ENCODE peak calls at places on chromosomes 3 and 15, in six cellular contexts. One of them, this sample, is unnamed. For H3K4me1, the result is how much of the 10 kb centered on the place peaks cover.

GRCh38 chr15:37586976-37587375 is 347.5 kb upstream of the TMCO5A start:
- DNase-seq in cardiac muscle cell: peak
- DNase-seq in neural progenitor cell: no peak
- DNase-seq in esophagus muscularis mucosa: no peak
- DNase-seq in Peyer's patch: no peak
- DNase-seq in uterus: no peak
- DNase-seq in this sample: no peak

GRCh38 chr15:93865610-93866009 is 365.8 kb upstream of the MCTP2 start:
- DNase-seq in Peyer's patch: no peak
- DNase-seq in neural progenitor cell: no peak
- DNase-seq in cardiac muscle cell: no peak
- DNase-seq in esophagus muscularis mucosa: no peak
- DNase-seq in uterus: no peak
- DNase-seq in this sample: no peak

GRCh38 chr3:164418426-164418825 is 659.9 kb downstream of the SI start:
- DNase-seq in Peyer's patch: no peak
- DNase-seq in uterus: no peak
- DNase-seq in neural progenitor cell: no peak
- DNase-seq in esophagus muscularis mucosa: no peak
- DNase-seq in cardiac muscle cell: no peak
- DNase-seq in this sample: no peak

GRCh38 chr3:57079221-57079831 is 18.9 kb downstream of the SPATA12 start:
- DNase-seq in esophagus muscularis mucosa: no peak
- DNase-seq in neural progenitor cell: peak
- DNase-seq in Peyer's patch: no peak
- DNase-seq in cardiac muscle cell: peak
- DNase-seq in uterus: peak
- DNase-seq in this sample: peak

GRCh38 chr3:115927210-115927609 is 303.9 kb downstream of the GAP43 start:
- DNase-seq in esophagus muscularis mucosa: no peak
- DNase-seq in uterus: no peak
- DNase-seq in neural progenitor cell: no peak
- DNase-seq in cardiac muscle cell: peak
- DNase-seq in Peyer's patch: no peak
- DNase-seq in this sample: no peak

GRCh38 chr15:92527197-92527596 is 128.4 kb downstream of the FAM174B start:
- DNase-seq in esophagus muscularis mucosa: no peak
- DNase-seq in neural progenitor cell: no peak
- DNase-seq in Peyer's patch: no peak
- DNase-seq in uterus: no peak
- DNase-seq in cardiac muscle cell: peak
- DNase-seq in this sample: no peak

GRCh38 chr3:87088984-87089841 is 98.3 kb upstream of the VGLL3 start:
- DNase-seq in esophagus muscularis mucosa: no peak
- DNase-seq in cardiac muscle cell: peak
- DNase-seq in uterus: peak
- DNase-seq in neural progenitor cell: peak
- DNase-seq in Peyer's patch: no peak
- DNase-seq in this sample: peak

GRCh38 chr3:84547207-84547606 is 411.6 kb upstream of the CADM2 start:
- DNase-seq in esophagus muscularis mucosa: no peak
- DNase-seq in cardiac muscle cell: no peak
- DNase-seq in uterus: no peak
- DNase-seq in Peyer's patch: no peak
- DNase-seq in neural progenitor cell: no peak
- DNase-seq in this sample: no peak

GRCh38 chr3:55524565-55525244 is 37.6 kb upstream of the WNT5A start:
- DNase-seq in neural progenitor cell: no peak
- DNase-seq in uterus: no peak
- DNase-seq in Peyer's patch: no peak
- DNase-seq in esophagus muscularis mucosa: no peak
- DNase-seq in cardiac muscle cell: peak
- DNase-seq in this sample: no peak

GRCh38 chr3:88150771-88151170 is 1.0 kb downstream of the C3orf38 start:
- DNase-seq in cardiac muscle cell: no peak
- DNase-seq in Peyer's patch: no peak
- DNase-seq in uterus: no peak
- DNase-seq in esophagus muscularis mucosa: no peak
- DNase-seq in neural progenitor cell: no peak
- DNase-seq in this sample: no peak

GRCh38 chr15:66886241-66886675 is 179.1 kb upstream of the SMAD3 start:
- DNase-seq in uterus: no peak
- DNase-seq in neural progenitor cell: no peak
- DNase-seq in cardiac muscle cell: no peak
- DNase-seq in Peyer's patch: no peak
- DNase-seq in esophagus muscularis mucosa: peak
- DNase-seq in this sample: no peak

GRCh38 chr3:74060201-74060600 is 435.5 kb upstream of the PDZRN3 start:
- DNase-seq in uterus: no peak
- DNase-seq in cardiac muscle cell: no peak
- DNase-seq in Peyer's patch: no peak
- DNase-seq in esophagus muscularis mucosa: no peak
- DNase-seq in neural progenitor cell: no peak
- DNase-seq in this sample: no peak

GRCh38 chr15:90035095-90035834 is 34.1 kb downstream of the ZNF710 start:
- DNase-seq in esophagus muscularis mucosa: no peak
- DNase-seq in Peyer's patch: no peak
- DNase-seq in cardiac muscle cell: peak
- DNase-seq in neural progenitor cell: no peak
- DNase-seq in uterus: no peak
- DNase-seq in this sample: peak

GRCh38 chr3:152870027-152870426 is 35.1 kb downstream of the P2RY1 start:
- DNase-seq in cardiac muscle cell: no peak
- DNase-seq in neural progenitor cell: no peak
- DNase-seq in esophagus muscularis mucosa: no peak
- DNase-seq in Peyer's patch: no peak
- DNase-seq in uterus: no peak
- DNase-seq in this sample: no peak

GRCh38 chr3:178233371-178233770 is 302.9 kb upstream of the KCNMB2 start:
- DNase-seq in esophagus muscularis mucosa: no peak
- DNase-seq in cardiac muscle cell: no peak
- DNase-seq in uterus: no peak
- DNase-seq in neural progenitor cell: no peak
- DNase-seq in Peyer's patch: no peak
- DNase-seq in this sample: no peak

GRCh38 chr15:74314897-74315438 is 52.5 kb downstream of the CYP11A1 start:
- DNase-seq in neural progenitor cell: no peak
- DNase-seq in Peyer's patch: no peak
- DNase-seq in cardiac muscle cell: no peak
- DNase-seq in uterus: no peak
- DNase-seq in esophagus muscularis mucosa: no peak
- DNase-seq in this sample: no peak

GRCh38 chr3:29338981-29339833 is 58.3 kb downstream of the RBMS3 start:
- DNase-seq in neural progenitor cell: no peak
- DNase-seq in esophagus muscularis mucosa: no peak
- DNase-seq in Peyer's patch: no peak
- DNase-seq in uterus: no peak
- DNase-seq in cardiac muscle cell: peak
- DNase-seq in this sample: no peak

GRCh38 chr3:2392981-2393380 is 294.3 kb downstream of the CNTN4 start:
- DNase-seq in Peyer's patch: no peak
- DNase-seq in cardiac muscle cell: no peak
- DNase-seq in esophagus muscularis mucosa: no peak
- DNase-seq in uterus: no peak
- DNase-seq in neural progenitor cell: no peak
- DNase-seq in this sample: no peak

GRCh38 chr3:81799403-81799802 is 38.0 kb upstream of the GBE1 start:
- DNase-seq in esophagus muscularis mucosa: no peak
- DNase-seq in neural progenitor cell: no peak
- DNase-seq in uterus: no peak
- DNase-seq in Peyer's patch: no peak
- DNase-seq in cardiac muscle cell: peak
- DNase-seq in this sample: no peak

GRCh38 chr15:47514251-47514652 is 203.1 kb upstream of the SEMA6D start:
- DNase-seq in cardiac muscle cell: peak
- DNase-seq in Peyer's patch: no peak
- DNase-seq in uterus: no peak
- DNase-seq in neural progenitor cell: no peak
- DNase-seq in esophagus muscularis mucosa: no peak
- DNase-seq in this sample: no peak

GRCh38 chr3:126258670-126259069 is 78.3 kb upstream of the ALDH1L1 start:
- DNase-seq in uterus: no peak
- DNase-seq in esophagus muscularis mucosa: peak
- DNase-seq in Peyer's patch: no peak
- DNase-seq in neural progenitor cell: no peak
- DNase-seq in cardiac muscle cell: no peak
- DNase-seq in this sample: no peak

GRCh38 chr3:197373096-197373495 is 74.7 kb upstream of the DLG1 start:
- DNase-seq in uterus: no peak
- DNase-seq in neural progenitor cell: no peak
- DNase-seq in cardiac muscle cell: no peak
- DNase-seq in Peyer's patch: no peak
- DNase-seq in esophagus muscularis mucosa: no peak
- DNase-seq in this sample: no peak

GRCh38 chr3:15633766-15634588 is 32.4 kb downstream of the BTD start:
- DNase-seq in esophagus muscularis mucosa: no peak
- DNase-seq in Peyer's patch: no peak
- DNase-seq in neural progenitor cell: no peak
- DNase-seq in uterus: no peak
- DNase-seq in cardiac muscle cell: no peak
- DNase-seq in this sample: no peak
- H3K4me1 ChIP-seq in esophagus muscularis mucosa: under half
- H3K4me1 ChIP-seq in Peyer's patch: under half
- H3K4me1 ChIP-seq in neural progenitor cell: under half
- H3K4me1 ChIP-seq in uterus: under half
- H3K4me1 ChIP-seq in cardiac muscle cell: under half
- H3K4me1 ChIP-seq in this sample: under half

DNA sequence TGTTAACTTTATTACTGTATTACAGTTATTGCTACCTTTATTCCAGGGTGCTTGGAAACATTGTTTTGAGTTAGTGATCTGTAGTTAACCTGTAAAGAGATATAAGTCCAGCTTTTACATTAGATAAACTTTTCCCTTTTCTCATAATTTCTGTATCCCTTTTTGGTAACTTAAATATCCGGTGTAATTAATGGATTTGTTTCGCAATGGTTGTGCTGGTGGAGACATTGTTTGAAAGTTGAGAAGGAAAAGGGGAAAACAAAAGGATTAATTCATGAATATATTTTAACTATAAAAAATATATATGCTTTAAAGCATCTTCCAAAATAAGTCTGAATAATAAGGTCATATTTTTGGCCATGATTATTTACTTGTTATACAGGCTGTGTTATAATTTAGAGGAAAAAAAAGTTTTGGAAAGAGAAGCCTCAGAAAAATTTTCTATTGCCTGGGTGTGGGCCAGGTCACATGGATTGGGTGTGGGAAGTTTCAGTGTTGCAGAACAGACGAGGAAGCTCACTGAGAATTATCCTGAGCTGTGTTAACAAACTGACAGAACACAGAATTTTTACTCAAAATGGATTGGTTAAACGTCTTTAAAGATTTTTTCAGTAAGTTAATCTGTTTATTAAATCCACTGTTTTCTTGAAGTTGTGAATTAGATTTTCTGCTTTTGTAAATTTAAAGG is 27.7 kb upstream of the IL20RB start:
- DNase-seq in esophagus muscularis mucosa: no peak
- DNase-seq in cardiac muscle cell: peak
- DNase-seq in Peyer's patch: no peak
- DNase-seq in neural progenitor cell: no peak
- DNase-seq in uterus: peak
- DNase-seq in this sample: peak
- H3K4me1 ChIP-seq in esophagus muscularis mucosa: under half
- H3K4me1 ChIP-seq in cardiac muscle cell: under half
- H3K4me1 ChIP-seq in Peyer's patch: under half
- H3K4me1 ChIP-seq in neural progenitor cell: under half
- H3K4me1 ChIP-seq in uterus: under half
- H3K4me1 ChIP-seq in this sample: under half

GRCh38 chr3:10173926-10174435 is 9.3 kb downstream of the IRAK2 start:
- DNase-seq in Peyer's patch: peak
- DNase-seq in esophagus muscularis mucosa: no peak
- DNase-seq in cardiac muscle cell: peak
- DNase-seq in uterus: peak
- DNase-seq in neural progenitor cell: no peak
- DNase-seq in this sample: peak

GRCh38 chr3:10169000-10169496 is 4.3 kb downstream of the IRAK2 start:
- DNase-seq in Peyer's patch: no peak
- DNase-seq in cardiac muscle cell: no peak
- DNase-seq in uterus: no peak
- DNase-seq in esophagus muscularis mucosa: no peak
- DNase-seq in neural progenitor cell: no peak
- DNase-seq in this sample: no peak

GRCh38 chr3:10173095-10173925 is 8.6 kb downstream of the IRAK2 start:
- DNase-seq in esophagus muscularis mucosa: no peak
- DNase-seq in Peyer's patch: no peak
- DNase-seq in cardiac muscle cell: no peak
- DNase-seq in neural progenitor cell: no peak
- DNase-seq in uterus: no peak
- DNase-seq in this sample: no peak

GRCh38 chr3:10166213-10166604 is 1.5 kb downstream of the IRAK2 start:
- DNase-seq in esophagus muscularis mucosa: no peak
- DNase-seq in neural progenitor cell: no peak
- DNase-seq in cardiac muscle cell: no peak
- DNase-seq in uterus: no peak
- DNase-seq in Peyer's patch: no peak
- DNase-seq in this sample: no peak

GRCh38 chr3:10170915-10171478 is 6.3 kb downstream of the IRAK2 start:
- DNase-seq in neural progenitor cell: no peak
- DNase-seq in Peyer's patch: peak
- DNase-seq in cardiac muscle cell: no peak
- DNase-seq in esophagus muscularis mucosa: no peak
- DNase-seq in uterus: no peak
- DNase-seq in this sample: no peak
- H3K4me1 ChIP-seq in neural progenitor cell: under half
- H3K4me1 ChIP-seq in Peyer's patch: under half
- H3K4me1 ChIP-seq in cardiac muscle cell: under half
- H3K4me1 ChIP-seq in esophagus muscularis mucosa: under half
- H3K4me1 ChIP-seq in uterus: under half
- H3K4me1 ChIP-seq in this sample: under half

GRCh38 chr15:57405133-57405532 is 28.8 kb downstream of the CGNL1 start:
- DNase-seq in uterus: no peak
- DNase-seq in cardiac muscle cell: no peak
- DNase-seq in esophagus muscularis mucosa: no peak
- DNase-seq in Peyer's patch: no peak
- DNase-seq in neural progenitor cell: no peak
- DNase-seq in this sample: no peak
- H3K4me1 ChIP-seq in uterus: under half
- H3K4me1 ChIP-seq in cardiac muscle cell: half or more
- H3K4me1 ChIP-seq in esophagus muscularis mucosa: under half
- H3K4me1 ChIP-seq in Peyer's patch: under half
- H3K4me1 ChIP-seq in neural progenitor cell: under half
- H3K4me1 ChIP-seq in this sample: under half

DNA sequence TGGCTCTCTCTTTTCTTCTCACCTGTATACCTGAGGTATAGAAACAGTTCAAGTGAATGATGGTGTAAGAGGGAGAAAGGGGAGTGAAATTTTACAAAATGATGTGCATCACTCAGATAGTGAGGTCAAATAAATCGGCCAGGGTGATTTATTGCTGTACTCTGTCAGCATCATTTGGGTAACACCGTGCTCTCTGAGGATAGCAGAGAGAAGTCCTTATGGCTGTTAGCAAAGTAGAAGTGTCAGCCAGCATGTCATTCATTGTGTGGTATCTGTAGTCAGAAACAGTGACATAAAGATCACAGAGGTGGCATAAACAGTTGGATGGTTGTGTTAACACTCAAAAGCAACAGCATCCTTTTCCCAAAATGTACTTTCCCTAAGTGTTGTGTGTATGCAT is 53.4 kb downstream of the PSMD6 start:
- DNase-seq in esophagus muscularis mucosa: no peak
- DNase-seq in neural progenitor cell: no peak
- DNase-seq in cardiac muscle cell: no peak
- DNase-seq in uterus: no peak
- DNase-seq in Peyer's patch: no peak
- DNase-seq in this sample: no peak
- H3K4me1 ChIP-seq in esophagus muscularis mucosa: under half
- H3K4me1 ChIP-seq in neural progenitor cell: half or more
- H3K4me1 ChIP-seq in cardiac muscle cell: under half
- H3K4me1 ChIP-seq in uterus: under half
- H3K4me1 ChIP-seq in Peyer's patch: under half
- H3K4me1 ChIP-seq in this sample: under half

GRCh38 chr3:45942051-45942825 is 1.0 kb upstream of the CXCR6 start:
- DNase-seq in uterus: no peak
- DNase-seq in cardiac muscle cell: no peak
- DNase-seq in esophagus muscularis mucosa: no peak
- DNase-seq in Peyer's patch: no peak
- DNase-seq in neural progenitor cell: no peak
- DNase-seq in this sample: no peak
- H3K4me1 ChIP-seq in uterus: under half
- H3K4me1 ChIP-seq in cardiac muscle cell: under half
- H3K4me1 ChIP-seq in esophagus muscularis mucosa: under half
- H3K4me1 ChIP-seq in Peyer's patch: under half
- H3K4me1 ChIP-seq in neural progenitor cell: under half
- H3K4me1 ChIP-seq in this sample: under half